ENCODE peak calls at places on chromosomes 11 and 22, in nine cellular contexts. D is heart left ventricle; Z is HCT116; K is uterus; M is adrenal gland; W is lower lobe of right lung; P is left ventricle myocardium inferior; X is CD4-positive, alpha-beta T cell; L is PC-9. I is an unnamed sample.

GRCh38 chr22:45478108-45478771 is 24.4 kb upstream of the FBLN1 start:
- DNase-seq in X (no peak), W (peak; percentile 43), L (peak; percentile 71), Z (no peak), D (no peak), K (no peak), M (no peak), P (no peak), I (peak; percentile 89)

GRCh38 chr22:37498289-37498909 is 12.2 kb upstream of the MFNG start:
- DNase-seq in P (no peak), X (peak; percentile 61), D (no peak), L (no peak), M (peak; percentile 36), K (no peak), W (no peak), Z (no peak), I (no peak)

GRCh38 chr22:23520875-23521441 is 59.1 kb downstream of the IGLL1 start:
- DNase-seq in P (peak; percentile 40), K (peak; percentile 42), D (peak; percentile 27), M (no peak), L (no peak), Z (no peak), X (no peak), W (peak; percentile 54), I (no peak)

GRCh38 chr22:30636226-30637077 is 871 bp downstream of the SLC35E4 start:
- DNase-seq in X (no peak), D (no peak), P (peak; percentile 29), Z (no peak), M (peak; percentile 28), W (peak; percentile 57), L (peak; percentile 40), K (peak; percentile 27), I (no peak)

GRCh38 chr11:116773203-116774112 is 671 bp upstream of the BUD13 start:
- DNase-seq in D (no peak), L (no peak), M (no peak), W (no peak), P (no peak), Z (no peak), K (no peak), X (no peak), I (no peak)

GRCh38 chr22:19766506-19767426 is 6.2 kb downstream of the TBX1 start:
- DNase-seq in P (peak; percentile 48), X (peak; percentile 16), Z (peak; percentile 50), L (peak; percentile 54), M (peak; percentile 42), D (no peak), W (peak; percentile 81), K (no peak), I (no peak)

GRCh38 chr22:46066691-46067090 is 83.6 kb upstream of the PPARA start:
- DNase-seq in M (no peak), K (peak; percentile 23), W (peak; percentile 25), D (no peak), L (no peak), X (no peak), Z (no peak), P (peak; percentile 11), I (no peak)

GRCh38 chr22:18987765-18988164 is 51.7 kb upstream of the PRODH start:
- DNase-seq in P (no peak), D (no peak), Z (no peak), X (no peak), W (no peak), L (no peak), M (peak; percentile 55), K (no peak), I (no peak)

GRCh38 chr11:1117970-1118369 is 39.8 kb upstream of the MUC5AC start:
- DNase-seq in M (no peak), D (no peak), P (no peak), K (no peak), W (no peak), X (no peak), L (no peak), Z (no peak), I (no peak)

GRCh38 chr11:119222308-119222707 is 16.2 kb downstream of the CBL start:
- DNase-seq in D (no peak), K (no peak), L (no peak), P (no peak), M (peak; percentile 13), W (no peak), X (no peak), Z (no peak), I (peak; percentile 51)

GRCh38 chr11:1782831-1783724 is 19.4 kb upstream of the CTSD start:
- DNase-seq in D (no peak), K (no peak), P (no peak), W (peak; percentile 72), L (no peak), X (no peak), M (peak; percentile 70), Z (no peak), I (no peak)

GRCh38 chr11:96280444-96280843 is 62.6 kb downstream of the MAML2 start:
- DNase-seq in D (no peak), X (no peak), L (no peak), Z (no peak), W (no peak), P (no peak), M (no peak), K (no peak), I (no peak)

GRCh38 chr11:118148877-118149276 is 3.7 kb downstream of the SCN4B start:
- DNase-seq in D (no peak), M (no peak), W (no peak), X (no peak), P (no peak), Z (no peak), K (no peak), L (no peak), I (no peak)

DNA sequence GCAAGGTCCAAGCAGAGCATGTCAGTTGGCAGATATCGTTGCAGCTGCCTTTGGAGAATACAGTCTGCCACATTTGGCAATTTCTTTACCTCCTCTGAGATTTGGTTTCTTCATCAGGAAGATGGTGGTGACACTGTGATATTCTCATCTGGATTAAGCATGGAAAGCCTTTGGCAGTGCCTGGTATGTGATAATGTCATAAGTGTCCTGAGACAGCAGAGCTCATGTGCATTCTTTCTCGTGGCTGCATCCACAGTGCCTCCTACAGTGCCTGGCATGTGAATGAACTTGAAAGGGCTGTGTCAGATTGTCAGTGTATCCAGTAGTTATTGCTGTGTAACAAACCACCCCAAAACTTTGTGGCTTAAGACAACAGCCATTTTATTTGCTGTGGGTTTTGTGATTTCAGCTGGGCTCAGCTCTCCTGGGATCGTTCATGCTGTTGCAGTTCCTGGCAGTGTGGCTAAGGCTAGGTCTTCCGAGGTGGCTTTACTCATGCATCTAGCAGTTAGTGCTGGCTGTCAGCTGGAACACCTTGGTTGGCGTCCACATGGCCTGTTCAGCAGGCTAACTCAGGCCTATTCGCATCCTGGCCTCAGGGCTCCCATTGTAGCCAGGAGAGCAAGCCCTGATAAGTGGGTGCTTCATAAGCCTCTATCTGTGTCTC is 35.7 kb upstream of the MICAL2 start:
- DNase-seq in D (no peak), M (no peak), P (no peak), X (no peak), W (no peak), K (no peak), L (no peak), Z (no peak), I (no peak)
- TF ChIP-seq CTCF in D (no peak), M (no peak), P (no peak), X (no peak), W (no peak), K (no peak), L (no peak), Z (no peak), I (no peak)

GRCh38 chr11:68839953-68840641 is 1.6 kb downstream of the CPT1A start:
- DNase-seq in W (no peak), K (no peak), P (no peak), D (no peak), X (no peak), M (peak; percentile 38), L (no peak), Z (no peak), I (no peak)

GRCh38 chr11:68838572-68838964 is 3.1 kb downstream of the CPT1A start:
- DNase-seq in X (no peak), P (no peak), Z (no peak), M (peak; percentile 68), W (no peak), K (peak; percentile 64), L (no peak), D (no peak), I (no peak)

GRCh38 chr11:68840661-68841653 is 759 bp downstream of the CPT1A start:
- DNase-seq in W (peak; percentile 77), P (peak; percentile 59), M (peak; percentile 83), K (peak; percentile 54), X (no peak), Z (no peak), L (peak; percentile 62), D (peak; percentile 46), I (no peak)

GRCh38 chr11:68837583-68838571 is 3.8 kb downstream of the CPT1A start:
- DNase-seq in X (no peak), Z (no peak), K (no peak), M (no peak), D (no peak), W (no peak), L (no peak), P (no peak), I (no peak)

GRCh38 chr11:68839054-68839865 is 2.5 kb downstream of the CPT1A start:
- DNase-seq in M (peak; percentile 96), P (peak; percentile 97), L (peak; percentile 98), K (peak; percentile 93), D (peak; percentile 95), Z (peak; percentile 69), X (peak; percentile 89), W (peak; percentile 97), I (peak; percentile 65)
- H3K27me3 ChIP-seq in M (no peaks in the 10 kb centered on the region), P (no peaks in the 10 kb centered on the region), L (no peaks in the 10 kb centered on the region), K (no peaks in the 10 kb centered on the region), D (no peaks in the 10 kb centered on the region), Z (no peaks in the 10 kb centered on the region), X (no peaks in the 10 kb centered on the region), W (no peaks in the 10 kb centered on the region), I (no peaks in the 10 kb centered on the region)

GRCh38 chr11:61369372-61370348 is 7.5 kb downstream of the TMEM138 start:
- DNase-seq in Z (no peak), M (peak; percentile 95), X (no peak), W (no peak), K (peak; percentile 83), L (no peak), P (peak; percentile 57), D (peak; percentile 36), I (peak; percentile 86)
- H3K27ac ChIP-seq in Z (no peak overlapping the region), M (peak overlapping the region; percentile 77), X (no peak overlapping the region), W (peak overlapping the region; percentile 44), K (peak overlapping the region; percentile 60), L (no peak overlapping the region), P (peak overlapping the region; percentile 53), D (no peak overlapping the region), I (peak overlapping the region; percentile 84)

GRCh38 chr11:18737642-18738041 is 11.7 kb upstream of the IGSF22 start:
- DNase-seq in P (no peak), K (no peak), W (no peak), L (no peak), M (no peak), D (no peak), X (no peak), Z (no peak), I (no peak)

GRCh38 chr11:18739684-18740083 is 13.7 kb upstream of the IGSF22 start:
- DNase-seq in K (no peak), L (no peak), Z (no peak), D (no peak), M (no peak), P (no peak), X (no peak), W (no peak), I (no peak)

GRCh38 chr11:18733202-18733601 is 7.2 kb upstream of the IGSF22 start:
- DNase-seq in P (no peak), K (no peak), M (no peak), Z (no peak), L (no peak), X (no peak), D (no peak), W (no peak), I (no peak)

GRCh38 chr11:18731949-18732821 is 6.2 kb upstream of the IGSF22 start:
- DNase-seq in K (peak; percentile 72), Z (peak; percentile 19), D (no peak), M (peak; percentile 69), X (peak; percentile 68), L (peak; percentile 62), P (peak; percentile 55), W (no peak), I (no peak)

GRCh38 chr11:18736590-18737148 is 10.7 kb upstream of the IGSF22 start:
- DNase-seq in L (no peak), Z (no peak), X (no peak), P (no peak), K (no peak), W (no peak), M (no peak), D (no peak), I (no peak)
- TF ChIP-seq CTCF in L (no peak), Z (no peak), X (no peak), P (no peak), K (no peak), W (no peak), M (no peak), D (no peak), I (no peak)

I was measured in AG04450.